ENCODE peak calls at places on chromosomes 4 and X, in seven cellular contexts. One of them, this sample, is unnamed.
A peak's percentile ranks its signal among the peaks of the same experiment; 100 is the strongest.

GRCh38 chr4:3371581-3372001 is 70.2 kb upstream of the HGFAC start:
- DNase-seq in mesothelial cell of epicardium: no peak
- DNase-seq in MCF 10A: no peak
- DNase-seq in fibroblast of mammary gland: no peak
- DNase-seq in cardiac fibroblast: peak; percentile 10
- DNase-seq in GM20000: peak; percentile 12
- DNase-seq in fibroblast of pulmonary artery: peak; percentile 49
- DNase-seq in this sample: no peak

GRCh38 chrX:39258331-39258730 is 457.1 kb downstream of the MID1IP1 start:
- DNase-seq in MCF 10A: no peak
- DNase-seq in cardiac fibroblast: no peak
- DNase-seq in mesothelial cell of epicardium: no peak
- DNase-seq in fibroblast of mammary gland: no peak
- DNase-seq in fibroblast of pulmonary artery: no peak
- DNase-seq in GM20000: no peak
- DNase-seq in this sample: peak; percentile 29

GRCh38 chr4:8920969-8921368 is 49.3 kb upstream of the HMX1 start:
- DNase-seq in mesothelial cell of epicardium: no peak
- DNase-seq in fibroblast of mammary gland: no peak
- DNase-seq in MCF 10A: no peak
- DNase-seq in GM20000: no peak
- DNase-seq in cardiac fibroblast: no peak
- DNase-seq in fibroblast of pulmonary artery: no peak
- DNase-seq in this sample: peak; percentile 8

GRCh38 chrX:7067266-7067665 is 80.2 kb upstream of the STS start:
- DNase-seq in GM20000: no peak
- DNase-seq in MCF 10A: no peak
- DNase-seq in fibroblast of mammary gland: no peak
- DNase-seq in fibroblast of pulmonary artery: no peak
- DNase-seq in mesothelial cell of epicardium: no peak
- DNase-seq in cardiac fibroblast: no peak
- DNase-seq in this sample: no peak

GRCh38 chrX:74195605-74196004 is 108.4 kb upstream of the ZCCHC13 start:
- DNase-seq in fibroblast of pulmonary artery: no peak
- DNase-seq in cardiac fibroblast: no peak
- DNase-seq in GM20000: no peak
- DNase-seq in MCF 10A: no peak
- DNase-seq in mesothelial cell of epicardium: no peak
- DNase-seq in fibroblast of mammary gland: no peak
- DNase-seq in this sample: no peak

GRCh38 chr4:185508162-185508561 is 27.1 kb downstream of the PDLIM3 start:
- DNase-seq in fibroblast of mammary gland: no peak
- DNase-seq in mesothelial cell of epicardium: no peak
- DNase-seq in GM20000: no peak
- DNase-seq in cardiac fibroblast: no peak
- DNase-seq in MCF 10A: peak; percentile 67
- DNase-seq in fibroblast of pulmonary artery: no peak
- DNase-seq in this sample: no peak

GRCh38 chrX:3811331-3812311 is 98.2 kb upstream of the PRKX start:
- DNase-seq in cardiac fibroblast: peak; percentile 65
- DNase-seq in mesothelial cell of epicardium: no peak
- DNase-seq in fibroblast of mammary gland: peak; percentile 58
- DNase-seq in fibroblast of pulmonary artery: peak; percentile 62
- DNase-seq in GM20000: peak; percentile 38
- DNase-seq in MCF 10A: peak; percentile 23
- DNase-seq in this sample: no peak

GRCh38 chr4:11805837-11806236 is 377.1 kb upstream of the HS3ST1 start:
- DNase-seq in mesothelial cell of epicardium: no peak
- DNase-seq in cardiac fibroblast: peak; percentile 89
- DNase-seq in MCF 10A: peak; percentile 61
- DNase-seq in GM20000: peak; percentile 3
- DNase-seq in fibroblast of pulmonary artery: peak; percentile 86
- DNase-seq in fibroblast of mammary gland: peak; percentile 34
- DNase-seq in this sample: no peak

GRCh38 chrX:124086411-124086810 is 124.9 kb downstream of the STAG2 start:
- DNase-seq in fibroblast of pulmonary artery: no peak
- DNase-seq in mesothelial cell of epicardium: no peak
- DNase-seq in MCF 10A: no peak
- DNase-seq in GM20000: no peak
- DNase-seq in fibroblast of mammary gland: no peak
- DNase-seq in cardiac fibroblast: no peak
- DNase-seq in this sample: no peak

GRCh38 chrX:147478899-147479298 is 432.8 kb upstream of the FMR1 start:
- DNase-seq in cardiac fibroblast: no peak
- DNase-seq in mesothelial cell of epicardium: no peak
- DNase-seq in GM20000: no peak
- DNase-seq in fibroblast of mammary gland: no peak
- DNase-seq in fibroblast of pulmonary artery: no peak
- DNase-seq in MCF 10A: no peak
- DNase-seq in this sample: no peak

GRCh38 chrX:130539721-130540321 is 138.0 kb downstream of the RBMX2 start:
- DNase-seq in fibroblast of mammary gland: peak; percentile 57
- DNase-seq in cardiac fibroblast: peak; percentile 61
- DNase-seq in mesothelial cell of epicardium: no peak
- DNase-seq in MCF 10A: peak; percentile 66
- DNase-seq in fibroblast of pulmonary artery: peak; percentile 57
- DNase-seq in GM20000: peak; percentile 52
- DNase-seq in this sample: peak; percentile 45

GRCh38 chr4:185761352-185762235 is 50.4 kb downstream of the SORBS2 start:
- DNase-seq in GM20000: no peak
- DNase-seq in fibroblast of mammary gland: peak; percentile 15
- DNase-seq in cardiac fibroblast: peak; percentile 61
- DNase-seq in fibroblast of pulmonary artery: peak; percentile 69
- DNase-seq in mesothelial cell of epicardium: no peak
- DNase-seq in MCF 10A: peak; percentile 82
- DNase-seq in this sample: no peak

GRCh38 chr4:40924096-40924792 is 174.5 kb downstream of the NSUN7 start:
- DNase-seq in mesothelial cell of epicardium: no peak
- DNase-seq in GM20000: peak; percentile 76
- DNase-seq in MCF 10A: peak; percentile 69
- DNase-seq in cardiac fibroblast: peak; percentile 68
- DNase-seq in fibroblast of pulmonary artery: peak; percentile 67
- DNase-seq in fibroblast of mammary gland: peak; percentile 60
- DNase-seq in this sample: peak; percentile 89

GRCh38 chrX:7614616-7615015 is 228.4 kb upstream of the VCX start:
- DNase-seq in fibroblast of pulmonary artery: no peak
- DNase-seq in MCF 10A: no peak
- DNase-seq in fibroblast of mammary gland: no peak
- DNase-seq in GM20000: no peak
- DNase-seq in cardiac fibroblast: no peak
- DNase-seq in mesothelial cell of epicardium: no peak
- DNase-seq in this sample: no peak

GRCh38 chrX:38861489-38861888 is 60.2 kb downstream of the MID1IP1 start:
- DNase-seq in GM20000: no peak
- DNase-seq in MCF 10A: no peak
- DNase-seq in mesothelial cell of epicardium: no peak
- DNase-seq in fibroblast of mammary gland: peak; percentile 52
- DNase-seq in cardiac fibroblast: peak; percentile 55
- DNase-seq in fibroblast of pulmonary artery: peak; percentile 68
- DNase-seq in this sample: no peak

GRCh38 chrX:79708581-79708980 is 306.0 kb upstream of the TBX22 start:
- DNase-seq in cardiac fibroblast: no peak
- DNase-seq in MCF 10A: no peak
- DNase-seq in fibroblast of mammary gland: no peak
- DNase-seq in GM20000: no peak
- DNase-seq in fibroblast of pulmonary artery: no peak
- DNase-seq in mesothelial cell of epicardium: no peak
- DNase-seq in this sample: no peak

GRCh38 chrX:146707781-146708180 is 101.8 kb upstream of the CXorf51B start:
- DNase-seq in fibroblast of pulmonary artery: no peak
- DNase-seq in mesothelial cell of epicardium: no peak
- DNase-seq in MCF 10A: peak; percentile 0
- DNase-seq in GM20000: no peak
- DNase-seq in cardiac fibroblast: no peak
- DNase-seq in fibroblast of mammary gland: no peak
- DNase-seq in this sample: no peak

GRCh38 chr4:168630445-168631187 is 133.8 kb downstream of the PALLD start:
- DNase-seq in mesothelial cell of epicardium: no peak
- DNase-seq in GM20000: peak; percentile 22
- DNase-seq in fibroblast of mammary gland: peak; percentile 95
- DNase-seq in cardiac fibroblast: no peak
- DNase-seq in MCF 10A: peak; percentile 57
- DNase-seq in fibroblast of pulmonary artery: peak; percentile 55
- DNase-seq in this sample: no peak

GRCh38 chr4:10006604-10007435 is 14.5 kb downstream of the SLC2A9 start:
- DNase-seq in mesothelial cell of epicardium: no peak
- DNase-seq in fibroblast of mammary gland: peak; percentile 35
- DNase-seq in cardiac fibroblast: peak; percentile 47
- DNase-seq in MCF 10A: peak; percentile 97
- DNase-seq in GM20000: no peak
- DNase-seq in fibroblast of pulmonary artery: peak; percentile 37
- DNase-seq in this sample: no peak

GRCh38 chrX:42247241-42247640 is 323.9 kb upstream of the CASK start:
- DNase-seq in mesothelial cell of epicardium: no peak
- DNase-seq in fibroblast of mammary gland: no peak
- DNase-seq in MCF 10A: peak; percentile 5
- DNase-seq in cardiac fibroblast: peak; percentile 74
- DNase-seq in fibroblast of pulmonary artery: peak; percentile 86
- DNase-seq in GM20000: no peak
- DNase-seq in this sample: no peak

GRCh38 chr4:108881190-108881589 is 118.3 kb upstream of the ETNPPL start:
- DNase-seq in GM20000: no peak
- DNase-seq in fibroblast of pulmonary artery: peak; percentile 92
- DNase-seq in MCF 10A: peak; percentile 2
- DNase-seq in mesothelial cell of epicardium: no peak
- DNase-seq in cardiac fibroblast: peak; percentile 52
- DNase-seq in fibroblast of mammary gland: peak; percentile 28
- DNase-seq in this sample: no peak

GRCh38 chr4:83516042-83516772 is 19.7 kb upstream of the GPAT3 start:
- DNase-seq in cardiac fibroblast: peak; percentile 87
- DNase-seq in fibroblast of pulmonary artery: peak; percentile 32
- DNase-seq in mesothelial cell of epicardium: no peak
- DNase-seq in fibroblast of mammary gland: peak; percentile 95
- DNase-seq in MCF 10A: peak; percentile 32
- DNase-seq in GM20000: no peak
- DNase-seq in this sample: no peak

GRCh38 chrX:45077748-45078424 is 122.8 kb downstream of the DIPK2B start:
- DNase-seq in fibroblast of mammary gland: no peak
- DNase-seq in mesothelial cell of epicardium: no peak
- DNase-seq in fibroblast of pulmonary artery: no peak
- DNase-seq in cardiac fibroblast: no peak
- DNase-seq in MCF 10A: no peak
- DNase-seq in GM20000: no peak
- DNase-seq in this sample: no peak

GRCh38 chr4:69689530-69690111 is 36.6 kb upstream of the UGT2A1 start:
- DNase-seq in mesothelial cell of epicardium: no peak
- DNase-seq in fibroblast of mammary gland: peak; percentile 66
- DNase-seq in fibroblast of pulmonary artery: peak; percentile 79
- DNase-seq in cardiac fibroblast: peak; percentile 68
- DNase-seq in MCF 10A: peak; percentile 65
- DNase-seq in GM20000: peak; percentile 16
- DNase-seq in this sample: no peak

GRCh38 chr4:139191373-139191772 is 14.4 kb upstream of the ELF2 start:
- DNase-seq in GM20000: no peak
- DNase-seq in MCF 10A: no peak
- DNase-seq in fibroblast of pulmonary artery: no peak
- DNase-seq in cardiac fibroblast: peak; percentile 11
- DNase-seq in fibroblast of mammary gland: no peak
- DNase-seq in mesothelial cell of epicardium: no peak
- DNase-seq in this sample: no peak

GRCh38 chr4:146029147-146029546 is 90.5 kb upstream of the ZNF827 start:
- DNase-seq in GM20000: no peak
- DNase-seq in fibroblast of mammary gland: peak; percentile 38
- DNase-seq in cardiac fibroblast: no peak
- DNase-seq in mesothelial cell of epicardium: no peak
- DNase-seq in fibroblast of pulmonary artery: no peak
- DNase-seq in MCF 10A: peak; percentile 8
- DNase-seq in this sample: no peak
- TF ChIP-seq CTCF in GM20000: peak; percentile 25
- TF ChIP-seq CTCF in fibroblast of mammary gland: no peak
- TF ChIP-seq CTCF in cardiac fibroblast: no peak
- TF ChIP-seq CTCF in mesothelial cell of epicardium: no peak
- TF ChIP-seq CTCF in fibroblast of pulmonary artery: no peak
- TF ChIP-seq CTCF in MCF 10A: no peak
- TF ChIP-seq CTCF in this sample: no peak

GRCh38 chrX:140510306-140510676 is 5.4 kb upstream of the SOX3 start:
- DNase-seq in GM20000: no peak
- DNase-seq in MCF 10A: no peak
- DNase-seq in cardiac fibroblast: no peak
- DNase-seq in fibroblast of pulmonary artery: no peak
- DNase-seq in mesothelial cell of epicardium: no peak
- DNase-seq in fibroblast of mammary gland: no peak
- DNase-seq in this sample: no peak
- TF ChIP-seq CTCF in GM20000: no peak
- TF ChIP-seq CTCF in MCF 10A: no peak
- TF ChIP-seq CTCF in cardiac fibroblast: no peak
- TF ChIP-seq CTCF in fibroblast of pulmonary artery: no peak
- TF ChIP-seq CTCF in mesothelial cell of epicardium: no peak
- TF ChIP-seq CTCF in fibroblast of mammary gland: no peak
- TF ChIP-seq CTCF in this sample: peak; percentile 16

DNA sequence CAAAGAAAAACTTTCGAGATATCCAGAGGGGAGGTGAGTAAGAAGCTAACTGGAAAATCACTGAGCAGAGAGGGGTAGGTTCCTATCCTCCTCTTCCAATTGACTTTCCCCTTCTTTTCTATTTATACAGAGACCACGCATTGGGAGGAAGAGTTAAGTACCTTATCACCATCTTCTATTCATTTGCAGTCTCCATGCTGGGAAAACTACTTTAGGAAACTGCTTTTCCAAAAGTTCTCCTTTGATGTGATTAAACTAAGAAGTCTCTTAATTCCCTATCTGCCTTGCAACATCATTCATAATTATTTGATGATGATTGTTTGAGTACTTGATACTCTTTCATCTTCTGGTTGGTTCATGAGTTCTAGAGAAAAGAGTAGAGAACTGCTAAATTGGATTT is 306.6 kb downstream of the PPP3CA start:
- DNase-seq in fibroblast of mammary gland: no peak
- DNase-seq in mesothelial cell of epicardium: no peak
- DNase-seq in fibroblast of pulmonary artery: no peak
- DNase-seq in MCF 10A: no peak
- DNase-seq in cardiac fibroblast: no peak
- DNase-seq in GM20000: no peak
- DNase-seq in this sample: no peak
- TF ChIP-seq CTCF in fibroblast of mammary gland: no peak
- TF ChIP-seq CTCF in mesothelial cell of epicardium: no peak
- TF ChIP-seq CTCF in fibroblast of pulmonary artery: no peak
- TF ChIP-seq CTCF in MCF 10A: no peak
- TF ChIP-seq CTCF in cardiac fibroblast: no peak
- TF ChIP-seq CTCF in GM20000: no peak
- TF ChIP-seq CTCF in this sample: no peak

GRCh38 chr4:55637272-55637820 is 1.2 kb upstream of the NMU start:
- DNase-seq in GM20000: no peak
- DNase-seq in mesothelial cell of epicardium: no peak
- DNase-seq in fibroblast of pulmonary artery: no peak
- DNase-seq in cardiac fibroblast: no peak
- DNase-seq in MCF 10A: no peak
- DNase-seq in fibroblast of mammary gland: no peak
- DNase-seq in this sample: peak; percentile 43

GRCh38 chr4:55635282-55635681 is 816 bp downstream of the NMU start:
- DNase-seq in GM20000: no peak
- DNase-seq in fibroblast of mammary gland: no peak
- DNase-seq in mesothelial cell of epicardium: no peak
- DNase-seq in MCF 10A: peak; percentile 27
- DNase-seq in fibroblast of pulmonary artery: no peak
- DNase-seq in cardiac fibroblast: no peak
- DNase-seq in this sample: peak; percentile 16

GRCh38 chr4:55636622-55636999 is 513 bp upstream of the NMU start:
- DNase-seq in cardiac fibroblast: no peak
- DNase-seq in fibroblast of mammary gland: no peak
- DNase-seq in GM20000: no peak
- DNase-seq in fibroblast of pulmonary artery: no peak
- DNase-seq in mesothelial cell of epicardium: no peak
- DNase-seq in MCF 10A: no peak
- DNase-seq in this sample: no peak

GRCh38 chr4:55634417-55635128 is 1.5 kb downstream of the NMU start:
- DNase-seq in cardiac fibroblast: no peak
- DNase-seq in mesothelial cell of epicardium: no peak
- DNase-seq in fibroblast of mammary gland: no peak
- DNase-seq in MCF 10A: no peak
- DNase-seq in GM20000: no peak
- DNase-seq in fibroblast of pulmonary artery: no peak
- DNase-seq in this sample: no peak

GRCh38 chr4:55635760-55636621 is at the start of gene NMU:
- DNase-seq in fibroblast of pulmonary artery: peak; percentile 5
- DNase-seq in cardiac fibroblast: peak; percentile 5
- DNase-seq in MCF 10A: peak; percentile 82
- DNase-seq in GM20000: peak; percentile 63
- DNase-seq in mesothelial cell of epicardium: peak; percentile 27
- DNase-seq in fibroblast of mammary gland: peak; percentile 14
- DNase-seq in this sample: peak; percentile 65
- TF ChIP-seq CTCF in fibroblast of pulmonary artery: no peak
- TF ChIP-seq CTCF in cardiac fibroblast: no peak
- TF ChIP-seq CTCF in MCF 10A: peak; percentile 17
- TF ChIP-seq CTCF in GM20000: no peak
- TF ChIP-seq CTCF in mesothelial cell of epicardium: no peak
- TF ChIP-seq CTCF in fibroblast of mammary gland: no peak
- TF ChIP-seq CTCF in this sample: no peak